ENCODE peak calls at places on chromosomes 13 and 19, in seven cellular contexts. One of them, this sample, is unnamed.

GRCh38 chr13:26752671-26753070 is 7.9 kb downstream of the GPR12 start:
- DNase-seq in mesenchymal stem cell: no peak
- DNase-seq in neuronal stem cell: no peak
- DNase-seq in IMR-90: no peak
- DNase-seq in H9: no peak
- DNase-seq in H1: no peak
- DNase-seq in trophoblast cell: peak
- DNase-seq in this sample: no peak

GRCh38 chr19:43636121-43636683 is 3.4 kb downstream of the CADM4 start:
- DNase-seq in mesenchymal stem cell: no peak
- DNase-seq in neuronal stem cell: peak
- DNase-seq in IMR-90: no peak
- DNase-seq in H9: peak
- DNase-seq in H1: no peak
- DNase-seq in trophoblast cell: no peak
- DNase-seq in this sample: peak

GRCh38 chr13:92513672-92514071 is 712.9 kb upstream of the GPC6 start:
- DNase-seq in mesenchymal stem cell: no peak
- DNase-seq in neuronal stem cell: no peak
- DNase-seq in IMR-90: peak
- DNase-seq in H9: no peak
- DNase-seq in H1: no peak
- DNase-seq in trophoblast cell: no peak
- DNase-seq in this sample: no peak

GRCh38 chr13:52411629-52412028 is 5.7 kb upstream of the THSD1 start:
- DNase-seq in mesenchymal stem cell: peak
- DNase-seq in neuronal stem cell: no peak
- DNase-seq in IMR-90: peak
- DNase-seq in H9: no peak
- DNase-seq in H1: no peak
- DNase-seq in trophoblast cell: no peak
- DNase-seq in this sample: no peak

GRCh38 chr19:39943586-39943985 is 9.2 kb upstream of the FCGBP start:
- DNase-seq in mesenchymal stem cell: no peak
- DNase-seq in neuronal stem cell: no peak
- DNase-seq in IMR-90: no peak
- DNase-seq in H9: no peak
- DNase-seq in H1: no peak
- DNase-seq in trophoblast cell: no peak
- DNase-seq in this sample: no peak

GRCh38 chr13:73934215-73934623 is 200.0 kb downstream of the KLF12 start:
- DNase-seq in mesenchymal stem cell: no peak
- DNase-seq in neuronal stem cell: no peak
- DNase-seq in IMR-90: peak
- DNase-seq in H9: no peak
- DNase-seq in H1: no peak
- DNase-seq in trophoblast cell: no peak
- DNase-seq in this sample: no peak

GRCh38 chr19:57099199-57099661 is 20.6 kb upstream of the USP29 start:
- DNase-seq in mesenchymal stem cell: no peak
- DNase-seq in neuronal stem cell: peak
- DNase-seq in IMR-90: peak
- DNase-seq in H9: peak
- DNase-seq in H1: no peak
- DNase-seq in trophoblast cell: peak
- DNase-seq in this sample: peak

GRCh38 chr13:76715621-76716020 is 170.6 kb downstream of the KCTD12 start:
- DNase-seq in mesenchymal stem cell: no peak
- DNase-seq in neuronal stem cell: no peak
- DNase-seq in IMR-90: no peak
- DNase-seq in H9: no peak
- DNase-seq in H1: no peak
- DNase-seq in trophoblast cell: peak
- DNase-seq in this sample: no peak

GRCh38 chr13:110376120-110376519 is 69.0 kb downstream of the COL4A2 start:
- DNase-seq in mesenchymal stem cell: peak
- DNase-seq in neuronal stem cell: no peak
- DNase-seq in IMR-90: no peak
- DNase-seq in H9: no peak
- DNase-seq in H1: no peak
- DNase-seq in trophoblast cell: peak
- DNase-seq in this sample: no peak

GRCh38 chr13:40026174-40026585 is 370.7 kb downstream of the COG6 start:
- DNase-seq in mesenchymal stem cell: no peak
- DNase-seq in neuronal stem cell: no peak
- DNase-seq in IMR-90: peak
- DNase-seq in H9: no peak
- DNase-seq in H1: no peak
- DNase-seq in trophoblast cell: no peak
- DNase-seq in this sample: no peak

GRCh38 chr19:16612631-16613030 is 15.4 kb downstream of the MED26 start:
- DNase-seq in mesenchymal stem cell: peak
- DNase-seq in neuronal stem cell: no peak
- DNase-seq in IMR-90: no peak
- DNase-seq in H9: no peak
- DNase-seq in H1: no peak
- DNase-seq in trophoblast cell: peak
- DNase-seq in this sample: no peak

GRCh38 chr19:852136-853013 is at the start of gene ELANE:
- DNase-seq in mesenchymal stem cell: no peak
- DNase-seq in neuronal stem cell: no peak
- DNase-seq in IMR-90: no peak
- DNase-seq in H9: no peak
- DNase-seq in H1: no peak
- DNase-seq in trophoblast cell: no peak
- DNase-seq in this sample: no peak

GRCh38 chr13:45104294-45104693 is 16.0 kb upstream of the GTF2F2 start:
- DNase-seq in mesenchymal stem cell: no peak
- DNase-seq in neuronal stem cell: no peak
- DNase-seq in IMR-90: no peak
- DNase-seq in H9: no peak
- DNase-seq in H1: no peak
- DNase-seq in trophoblast cell: no peak
- DNase-seq in this sample: no peak

GRCh38 chr13:64925284-64925683 is 2304.9 kb downstream of the PCDH9 start:
- DNase-seq in mesenchymal stem cell: peak
- DNase-seq in neuronal stem cell: peak
- DNase-seq in IMR-90: peak
- DNase-seq in H9: peak
- DNase-seq in H1: peak
- DNase-seq in trophoblast cell: peak
- DNase-seq in this sample: peak

GRCh38 chr13:45873491-45874360 is 22.2 kb upstream of the SIAH3 start:
- DNase-seq in mesenchymal stem cell: peak
- DNase-seq in neuronal stem cell: no peak
- DNase-seq in IMR-90: no peak
- DNase-seq in H9: no peak
- DNase-seq in H1: no peak
- DNase-seq in trophoblast cell: peak
- DNase-seq in this sample: peak

GRCh38 chr19:31905980-31906948 is 439.1 kb upstream of the ZNF507 start:
- DNase-seq in mesenchymal stem cell: peak
- DNase-seq in neuronal stem cell: no peak
- DNase-seq in IMR-90: no peak
- DNase-seq in H9: no peak
- DNase-seq in H1: no peak
- DNase-seq in trophoblast cell: peak
- DNase-seq in this sample: peak

GRCh38 chr19:8017808-8018207 is 12.4 kb upstream of the ELAVL1 start:
- DNase-seq in mesenchymal stem cell: no peak
- DNase-seq in neuronal stem cell: no peak
- DNase-seq in IMR-90: no peak
- DNase-seq in H9: no peak
- DNase-seq in H1: no peak
- DNase-seq in trophoblast cell: peak
- DNase-seq in this sample: no peak

GRCh38 chr13:29434217-29434940 is 161.1 kb downstream of the SLC7A1 start:
- DNase-seq in mesenchymal stem cell: no peak
- DNase-seq in neuronal stem cell: no peak
- DNase-seq in IMR-90: no peak
- DNase-seq in H9: no peak
- DNase-seq in H1: no peak
- DNase-seq in trophoblast cell: no peak
- DNase-seq in this sample: no peak

GRCh38 chr13:112977091-112977490 is 8.1 kb downstream of the MCF2L start:
- DNase-seq in mesenchymal stem cell: no peak
- DNase-seq in neuronal stem cell: no peak
- DNase-seq in IMR-90: no peak
- DNase-seq in H9: no peak
- DNase-seq in H1: no peak
- DNase-seq in trophoblast cell: no peak
- DNase-seq in this sample: no peak

GRCh38 chr19:10976200-10976892 is 15.5 kb downstream of the SMARCA4 start:
- DNase-seq in mesenchymal stem cell: no peak
- DNase-seq in neuronal stem cell: no peak
- DNase-seq in IMR-90: no peak
- DNase-seq in H9: no peak
- DNase-seq in H1: no peak
- DNase-seq in trophoblast cell: peak
- DNase-seq in this sample: no peak

GRCh38 chr13:24119593-24120508 is 40.7 kb upstream of the SPATA13 start:
- DNase-seq in mesenchymal stem cell: peak
- DNase-seq in neuronal stem cell: no peak
- DNase-seq in IMR-90: peak
- DNase-seq in H9: no peak
- DNase-seq in H1: no peak
- DNase-seq in trophoblast cell: no peak
- DNase-seq in this sample: peak

GRCh38 chr13:112733112-112733511 is 43.3 kb downstream of the ATP11A start:
- DNase-seq in mesenchymal stem cell: no peak
- DNase-seq in neuronal stem cell: no peak
- DNase-seq in IMR-90: no peak
- DNase-seq in H9: peak
- DNase-seq in H1: no peak
- DNase-seq in trophoblast cell: no peak
- DNase-seq in this sample: peak

GRCh38 chr13:109740721-109741120 is 45.7 kb downstream of the IRS2 start:
- DNase-seq in mesenchymal stem cell: no peak
- DNase-seq in neuronal stem cell: no peak
- DNase-seq in IMR-90: no peak
- DNase-seq in H9: no peak
- DNase-seq in H1: no peak
- DNase-seq in trophoblast cell: no peak
- DNase-seq in this sample: no peak

GRCh38 chr19:55358493-55358892 is 4.0 kb upstream of the COX6B2 start:
- DNase-seq in mesenchymal stem cell: no peak
- DNase-seq in neuronal stem cell: no peak
- DNase-seq in IMR-90: no peak
- DNase-seq in H9: no peak
- DNase-seq in H1: no peak
- DNase-seq in trophoblast cell: no peak
- DNase-seq in this sample: no peak

GRCh38 chr19:50187937-50188336 is 15.5 kb upstream of the MYH14 start:
- DNase-seq in mesenchymal stem cell: no peak
- DNase-seq in neuronal stem cell: no peak
- DNase-seq in IMR-90: no peak
- DNase-seq in H9: no peak
- DNase-seq in H1: no peak
- DNase-seq in trophoblast cell: no peak
- DNase-seq in this sample: no peak
- H2BK5ac ChIP-seq in mesenchymal stem cell: no peak
- H2BK5ac ChIP-seq in neuronal stem cell: no peak
- H2BK5ac ChIP-seq in IMR-90: no peak
- H2BK5ac ChIP-seq in H9: no peak
- H2BK5ac ChIP-seq in H1: no peak
- H2BK5ac ChIP-seq in trophoblast cell: no peak
- H2BK5ac ChIP-seq in this sample: no peak

DNA sequence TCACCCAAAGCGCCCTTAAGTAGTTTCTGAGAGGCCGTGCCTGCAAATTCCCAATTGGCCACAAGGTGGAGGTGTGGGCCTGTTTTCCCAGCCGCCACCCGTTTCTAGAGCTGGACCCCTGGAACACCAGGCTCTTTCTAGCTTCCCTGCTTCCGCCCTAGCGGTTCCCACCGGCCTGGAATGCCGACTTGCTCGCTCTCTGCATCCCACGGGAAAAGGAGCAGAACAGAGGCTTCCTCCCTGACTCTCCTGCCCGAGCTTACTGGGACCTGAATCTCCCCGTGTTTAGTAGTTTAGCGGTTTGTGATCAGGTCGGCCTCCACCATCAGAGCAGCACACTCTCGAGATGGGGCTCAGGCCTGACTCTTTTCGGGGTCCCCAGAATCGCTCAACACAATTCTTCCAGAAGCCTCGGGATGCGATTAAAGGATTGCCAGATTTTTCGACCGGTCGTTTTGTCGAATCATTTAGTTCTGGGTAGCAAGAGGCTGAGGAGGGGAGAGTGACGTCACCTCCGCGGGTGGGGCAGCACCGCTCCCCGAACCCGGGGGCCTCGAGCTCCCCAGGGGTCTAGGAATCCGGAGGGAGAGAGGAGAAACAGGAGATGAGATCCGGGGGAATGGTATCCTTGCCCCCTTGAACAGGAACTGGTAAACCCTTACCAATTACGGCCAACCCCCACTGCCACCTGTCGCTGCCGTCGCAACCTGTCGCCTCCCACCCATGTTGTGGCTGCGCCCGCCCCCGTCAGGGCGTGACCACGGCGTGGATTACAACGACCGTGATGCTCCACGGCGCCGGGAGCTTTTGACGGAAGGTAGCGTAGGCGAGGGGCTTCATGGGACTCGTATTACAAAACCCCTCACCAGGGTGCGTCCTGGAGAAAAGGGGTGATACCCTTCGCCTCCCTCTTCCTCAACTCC is 8.0 kb downstream of the NAPSA start:
- DNase-seq in mesenchymal stem cell: peak
- DNase-seq in neuronal stem cell: peak
- DNase-seq in IMR-90: peak
- DNase-seq in H9: peak
- DNase-seq in H1: peak
- DNase-seq in trophoblast cell: peak
- DNase-seq in this sample: peak
- H3K9ac ChIP-seq in mesenchymal stem cell: peak
- H3K9ac ChIP-seq in neuronal stem cell: peak
- H3K9ac ChIP-seq in IMR-90: peak
- H3K9ac ChIP-seq in H9: no peak
- H3K9ac ChIP-seq in H1: no peak
- H3K9ac ChIP-seq in trophoblast cell: no peak
- H3K9ac ChIP-seq in this sample: peak

DNA sequence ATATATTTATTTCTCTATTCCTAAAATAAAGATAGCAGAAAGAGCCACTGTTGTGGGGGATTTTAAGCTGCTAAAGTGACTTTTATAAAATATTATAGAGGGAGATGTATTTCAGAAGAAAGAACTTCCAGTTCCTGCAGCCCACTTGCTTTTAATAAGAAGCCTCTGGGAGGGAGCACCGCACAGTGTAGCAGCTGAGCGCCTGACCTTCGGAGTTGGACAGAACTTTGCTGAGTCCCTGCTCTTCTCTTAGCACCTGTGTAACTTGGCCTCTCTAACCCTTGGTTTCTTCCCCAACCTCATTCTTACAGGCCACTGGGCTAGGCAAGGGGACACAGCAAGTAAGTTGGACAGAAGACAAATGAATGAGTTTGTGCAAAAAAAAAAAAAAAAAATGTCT is 34.8 kb upstream of the TPTE2 start:
- DNase-seq in mesenchymal stem cell: no peak
- DNase-seq in neuronal stem cell: no peak
- DNase-seq in IMR-90: no peak
- DNase-seq in H9: no peak
- DNase-seq in H1: no peak
- DNase-seq in trophoblast cell: no peak
- DNase-seq in this sample: no peak
- H2BK5ac ChIP-seq in mesenchymal stem cell: no peak
- H2BK5ac ChIP-seq in neuronal stem cell: no peak
- H2BK5ac ChIP-seq in IMR-90: no peak
- H2BK5ac ChIP-seq in H9: no peak
- H2BK5ac ChIP-seq in H1: no peak
- H2BK5ac ChIP-seq in trophoblast cell: no peak
- H2BK5ac ChIP-seq in this sample: no peak

GRCh38 chr13:114115191-114115671 is 17.2 kb downstream of the RASA3 start:
- DNase-seq in mesenchymal stem cell: peak
- DNase-seq in neuronal stem cell: no peak
- DNase-seq in IMR-90: peak
- DNase-seq in H9: no peak
- DNase-seq in H1: no peak
- DNase-seq in trophoblast cell: peak
- DNase-seq in this sample: no peak
- H3K9ac ChIP-seq in mesenchymal stem cell: peak
- H3K9ac ChIP-seq in neuronal stem cell: no peak
- H3K9ac ChIP-seq in IMR-90: peak
- H3K9ac ChIP-seq in H9: no peak
- H3K9ac ChIP-seq in H1: no peak
- H3K9ac ChIP-seq in trophoblast cell: no peak
- H3K9ac ChIP-seq in this sample: no peak